ENCODE peak calls at places on chromosomes 12 and 14, in five cellular contexts. J is foreskin fibroblast, N is AG08395, P is AG04449, W is endothelial cell. M is an unnamed sample.

GRCh38 chr14:32593290-32593942 is 264.3 kb downstream of the AKAP6 start:
- DNase-seq in J (peak), N (peak), P (peak), W (no peak), M (peak)

GRCh38 chr14:51807355-51807754 is 53.1 kb upstream of the GNG2 start:
- DNase-seq in J (no peak), N (peak), P (no peak), W (no peak), M (peak)

GRCh38 chr12:124053855-124054254 is 80.8 kb downstream of the ZNF664 start:
- DNase-seq in J (peak), N (peak), P (no peak), W (peak), M (peak)

GRCh38 chr12:108854453-108855283 is 2.7 kb downstream of the SSH1 start:
- DNase-seq in J (peak), N (peak), P (peak), W (no peak), M (peak)

GRCh38 chr14:99264691-99265090 is 7.3 kb downstream of the BCL11B start:
- DNase-seq in J (no peak), N (no peak), P (no peak), W (no peak), M (no peak)

GRCh38 chr14:32244404-32244803 is 41.3 kb upstream of the RNU6-8 start:
- DNase-seq in J (peak), N (peak), P (no peak), W (no peak), M (no peak)

GRCh38 chr12:67271976-67272375 is 2.8 kb downstream of the CAND1 start:
- DNase-seq in J (peak), N (no peak), P (peak), W (no peak), M (no peak)

GRCh38 chr12:92503977-92504966 is 198.5 kb upstream of the PLEKHG7 start:
- DNase-seq in J (no peak), N (no peak), P (no peak), W (no peak), M (no peak)

GRCh38 chr12:104285740-104286537 is 17.6 kb upstream of the EID3 start:
- DNase-seq in J (peak), N (no peak), P (no peak), W (no peak), M (no peak)

GRCh38 chr14:21244546-21244945 is 24.7 kb downstream of the HNRNPC start:
- DNase-seq in J (no peak), N (no peak), P (no peak), W (no peak), M (no peak)

GRCh38 chr14:45169906-45170305 is 34.2 kb downstream of the FANCM start:
- DNase-seq in J (no peak), N (no peak), P (no peak), W (no peak), M (no peak)

GRCh38 chr12:110421159-110421661 is 17.7 kb upstream of the ANAPC7 start:
- DNase-seq in J (no peak), N (no peak), P (no peak), W (no peak), M (no peak)

GRCh38 chr12:91274886-91275285 is 92.3 kb upstream of the DCN start:
- DNase-seq in J (peak), N (peak), P (peak), W (no peak), M (peak)

GRCh38 chr12:75848961-75849360 is 182.6 kb downstream of the PHLDA1 start:
- DNase-seq in J (no peak), N (no peak), P (no peak), W (no peak), M (no peak)

GRCh38 chr12:122845041-122845864 is 10.0 kb downstream of the HIP1R start:
- DNase-seq in J (no peak), N (no peak), P (no peak), W (no peak), M (no peak)

GRCh38 chr14:64656986-64657385 is 47.2 kb upstream of the PLEKHG3 start:
- DNase-seq in J (peak), N (peak), P (no peak), W (no peak), M (peak)

GRCh38 chr14:47846008-47846407 is 170.6 kb upstream of the MDGA2 start:
- DNase-seq in J (no peak), N (no peak), P (no peak), W (no peak), M (no peak)